ENCODE peak calls at places on chromosome 19, in ten cellular contexts. M is HS-5; L is fibroblast of gingiva; Z is neural crest cell; T is NCI-H774; W is stomach; R is colonic mucosa; G is stimulated activated CD4-positive, alpha-beta T cell treated with anti-CD3 and anti-CD28 coated beads, TNF-alpha, amount 100 ng/mL, for 4 hours; D is SJSA1; J is NCI-H748 treated with DMSO at 0.1 percent for 48 hours. K is an unnamed sample.

GRCh38 chr19:41939861-41940442 is 11.7 kb upstream of the ERFL start:
- DNase-seq in M (no peak), L (no peak), Z (peak), T (peak), W (peak), R (no peak), G (peak), D (no peak), J (peak), K (no peak)

GRCh38 chr19:42131149-42132029 is 857 bp downstream of the POU2F2 start:
- DNase-seq in M (no peak), L (no peak), Z (no peak), T (no peak), W (no peak), R (no peak), G (no peak), D (no peak), J (no peak), K (no peak)

GRCh38 chr19:8638078-8638619 is 7.7 kb downstream of the NFILZ start:
- DNase-seq in M (no peak), L (no peak), Z (no peak), T (no peak), W (peak), R (no peak), G (no peak), D (peak), J (no peak), K (no peak)

GRCh38 chr19:1068111-1069001 is 1.4 kb downstream of the ARHGAP45 start:
- DNase-seq in M (no peak), L (no peak), Z (no peak), T (no peak), W (no peak), R (peak), G (peak), D (no peak), J (no peak), K (no peak)

GRCh38 chr19:53982056-53982455 is 9.4 kb upstream of the CACNG6 start:
- DNase-seq in M (no peak), L (no peak), Z (no peak), T (no peak), W (no peak), R (no peak), G (no peak), D (no peak), J (no peak), K (peak)

GRCh38 chr19:53545271-53546065 is 7.5 kb downstream of the ZNF331 start:
- DNase-seq in M (peak), L (peak), Z (no peak), T (no peak), W (no peak), R (no peak), G (no peak), D (peak), J (no peak), K (no peak)

GRCh38 chr19:2049741-2050348 is 1.2 kb downstream of the MKNK2 start:
- DNase-seq in M (no peak), L (peak), Z (no peak), T (peak), W (peak), R (peak), G (no peak), D (peak), J (peak), K (peak)

GRCh38 chr19:11194657-11195056 is 2.7 kb downstream of the KANK2 start:
- DNase-seq in M (no peak), L (no peak), Z (no peak), T (no peak), W (no peak), R (no peak), G (no peak), D (no peak), J (no peak), K (no peak)

GRCh38 chr19:49515767-49516166 is 3.3 kb downstream of the FCGRT start:
- DNase-seq in M (no peak), L (peak), Z (no peak), T (no peak), W (no peak), R (no peak), G (no peak), D (no peak), J (no peak), K (peak)

GRCh38 chr19:5818594-5818993 is 13.7 kb downstream of the NRTN start:
- DNase-seq in M (no peak), L (no peak), Z (no peak), T (no peak), W (no peak), R (no peak), G (no peak), D (no peak), J (no peak), K (no peak)

GRCh38 chr19:21084343-21084742 is 2.3 kb downstream of the ZNF714 start:
- DNase-seq in M (peak), L (no peak), Z (no peak), T (no peak), W (no peak), R (no peak), G (no peak), D (no peak), J (no peak), K (no peak)

GRCh38 chr19:17910776-17911360 is 21.9 kb upstream of the CCDC124 start:
- DNase-seq in M (no peak), L (no peak), Z (no peak), T (no peak), W (no peak), R (no peak), G (no peak), D (no peak), J (no peak), K (no peak)

GRCh38 chr19:52086481-52086880 is 9.1 kb downstream of the ZNF841 start:
- DNase-seq in M (no peak), L (peak), Z (no peak), T (no peak), W (no peak), R (no peak), G (no peak), D (no peak), J (no peak), K (no peak)

GRCh38 chr19:47765522-47766358 is 12.8 kb upstream of the SELENOW start:
- DNase-seq in M (no peak), L (peak), Z (peak), T (peak), W (peak), R (peak), G (no peak), D (peak), J (peak), K (peak)

GRCh38 chr19:6887326-6887725 is at the start of gene ADGRE1:
- DNase-seq in M (no peak), L (no peak), Z (no peak), T (no peak), W (no peak), R (no peak), G (no peak), D (no peak), J (no peak), K (no peak)

GRCh38 chr19:12828494-12828893 is 5.9 kb downstream of the RTBDN start:
- DNase-seq in M (no peak), L (peak), Z (no peak), T (peak), W (peak), R (peak), G (no peak), D (no peak), J (peak), K (peak)

GRCh38 chr19:7074705-7075282 is 5.3 kb downstream of the ZNF557 start:
- DNase-seq in M (no peak), L (no peak), Z (no peak), T (no peak), W (no peak), R (peak), G (no peak), D (peak), J (no peak), K (no peak)

GRCh38 chr19:51531349-51532315 is at the start of gene SIGLEC6:
- DNase-seq in M (no peak), L (no peak), Z (no peak), T (no peak), W (peak), R (peak), G (no peak), D (no peak), J (no peak), K (no peak)

GRCh38 chr19:35657904-35658700 is 8.2 kb upstream of the UPK1A start:
- DNase-seq in M (no peak), L (no peak), Z (no peak), T (no peak), W (no peak), R (no peak), G (no peak), D (no peak), J (no peak), K (no peak)

GRCh38 chr19:28051047-28051446 is 1161.9 kb downstream of the UQCRFS1 start:
- DNase-seq in M (no peak), L (no peak), Z (no peak), T (no peak), W (no peak), R (no peak), G (no peak), D (no peak), J (no peak), K (no peak)

GRCh38 chr19:39390460-39390758 is 497 bp downstream of the PAF1 start:
- DNase-seq in M (no peak), L (no peak), Z (no peak), T (no peak), W (peak), R (peak), G (peak), D (no peak), J (no peak), K (no peak)

GRCh38 chr19:16268676-16269319 is 55.8 kb upstream of the KLF2 start:
- DNase-seq in M (no peak), L (no peak), Z (no peak), T (no peak), W (no peak), R (no peak), G (peak), D (no peak), J (no peak), K (no peak)

GRCh38 chr19:35305181-35305580 is 13.2 kb downstream of the MAG start:
- DNase-seq in M (no peak), L (no peak), Z (no peak), T (no peak), W (no peak), R (no peak), G (no peak), D (no peak), J (no peak), K (no peak)

GRCh38 chr19:14405758-14406644 is 13.1 kb downstream of the DDX39A start:
- DNase-seq in M (no peak), L (peak), Z (peak), T (peak), W (peak), R (peak), G (peak), D (peak), J (peak), K (peak)

GRCh38 chr19:43105496-43105895 is 23.0 kb upstream of the PSG2 start:
- DNase-seq in M (no peak), L (no peak), Z (no peak), T (no peak), W (no peak), R (no peak), G (no peak), D (no peak), J (no peak), K (no peak)

GRCh38 chr19:51022526-51022925 is 3.0 kb upstream of the KLK10 start:
- DNase-seq in M (no peak), L (no peak), Z (no peak), T (no peak), W (no peak), R (no peak), G (no peak), D (no peak), J (no peak), K (no peak)

GRCh38 chr19:6161271-6161850 is 25.9 kb downstream of the ACSBG2 start:
- DNase-seq in M (no peak), L (no peak), Z (no peak), T (peak), W (no peak), R (peak), G (peak), D (no peak), J (peak), K (no peak)

GRCh38 chr19:36151144-36152051 is 849 bp downstream of the COX7A1 start:
- DNase-seq in M (no peak), L (peak), Z (no peak), T (no peak), W (no peak), R (no peak), G (no peak), D (no peak), J (no peak), K (no peak)

GRCh38 chr19:3285647-3286176 is 61.3 kb downstream of the CELF5 start:
- DNase-seq in M (no peak), L (no peak), Z (peak), T (peak), W (no peak), R (no peak), G (peak), D (no peak), J (no peak), K (no peak)

GRCh38 chr19:49767380-49767779 is 579 bp downstream of the AP2A1 start:
- DNase-seq in M (no peak), L (no peak), Z (no peak), T (no peak), W (no peak), R (no peak), G (no peak), D (no peak), J (no peak), K (peak)

GRCh38 chr19:18815673-18816072 is 16.1 kb upstream of the UPF1 start:
- DNase-seq in M (no peak), L (no peak), Z (no peak), T (no peak), W (no peak), R (no peak), G (no peak), D (no peak), J (no peak), K (no peak)

GRCh38 chr19:39765091-39766076 is 13.3 kb upstream of the LEUTX start:
- DNase-seq in M (peak), L (peak), Z (peak), T (no peak), W (peak), R (peak), G (no peak), D (peak), J (peak), K (peak)

GRCh38 chr19:38875656-38876345 is 2.3 kb downstream of the RINL start:
- DNase-seq in M (no peak), L (no peak), Z (no peak), T (peak), W (no peak), R (no peak), G (no peak), D (no peak), J (no peak), K (no peak)

GRCh38 chr19:2578911-2579677 is 103.2 kb downstream of the GADD45B start:
- DNase-seq in M (peak), L (peak), Z (peak), T (peak), W (peak), R (peak), G (peak), D (peak), J (peak), K (peak)

GRCh38 chr19:13082192-13083007 is 20.3 kb downstream of the LYL1 start:
- DNase-seq in M (no peak), L (peak), Z (no peak), T (no peak), W (no peak), R (no peak), G (no peak), D (no peak), J (no peak), K (peak)

GRCh38 chr19:10858204-10858828 is 10.1 kb downstream of the C19orf38 start:
- DNase-seq in M (no peak), L (no peak), Z (peak), T (no peak), W (no peak), R (no peak), G (no peak), D (peak), J (no peak), K (peak)

K was measured in cardiac muscle cell.